ENCODE peak calls at places on chromosomes 4 and X, in four cellular contexts. Q is ovary, I is A549, C is upper lobe of left lung. L is an unnamed sample.

GRCh38 chr4:183746305-183747229 is 87.5 kb downstream of the TRAPPC11 start:
- DNase-seq in Q (no peak), I (no peak), C (peak), L (no peak)

GRCh38 chr4:155759372-155760252 is 791 bp downstream of the GUCY1B1 start:
- DNase-seq in I (peak), C (peak), Q (peak), L (peak)

GRCh38 chr4:89420507-89420906 is 112.9 kb upstream of the GPRIN3 start:
- DNase-seq in I (no peak), Q (no peak), C (no peak), L (no peak)

GRCh38 chrX:106415276-106415895 is 196.4 kb upstream of the RADX start:
- DNase-seq in Q (no peak), C (no peak), I (peak), L (no peak)

GRCh38 chr4:138209094-138209493 is 33.1 kb downstream of the SLC7A11 start:
- DNase-seq in C (no peak), Q (no peak), I (no peak), L (no peak)

GRCh38 chr4:26719954-26720552 is 136.2 kb downstream of the TBC1D19 start:
- DNase-seq in C (no peak), I (peak), Q (no peak), L (no peak)

GRCh38 chr4:56739104-56739777 is 58.1 kb upstream of the HOPX start:
- DNase-seq in Q (no peak), C (no peak), I (no peak), L (no peak)

GRCh38 chr4:122003335-122003734 is 51.5 kb upstream of the TRPC3 start:
- DNase-seq in C (no peak), Q (no peak), I (peak), L (no peak)

GRCh38 chr4:56752985-56753384 is 68.5 kb downstream of the SPINK2 start:
- DNase-seq in C (no peak), I (no peak), Q (no peak), L (no peak)

GRCh38 chr4:8419222-8420041 is 21.1 kb downstream of the ACOX3 start:
- DNase-seq in I (peak), Q (no peak), C (no peak), L (no peak)

GRCh38 chr4:8534129-8534528 is 46.1 kb upstream of the GPR78 start:
- DNase-seq in C (no peak), I (no peak), Q (peak), L (no peak)

GRCh38 chr4:8380511-8381415 is 59.8 kb downstream of the ACOX3 start:
- DNase-seq in C (no peak), I (no peak), Q (no peak), L (no peak)

GRCh38 chrX:115561605-115562491 is 874 bp downstream of the PLS3 start:
- DNase-seq in I (peak), C (peak), Q (peak), L (peak)

GRCh38 chr4:97150966-97151365 is 992.3 kb downstream of the STPG2 start:
- DNase-seq in I (no peak), C (no peak), Q (no peak), L (no peak)

GRCh38 chrX:97039363-97040029 is 155.8 kb downstream of the RPA4 start:
- DNase-seq in Q (peak), I (no peak), C (no peak), L (no peak)

GRCh38 chr4:119962631-119963030 is 104.0 kb downstream of the MAD2L1 start:
- DNase-seq in C (no peak), Q (no peak), I (no peak), L (no peak)

GRCh38 chrX:131139072-131139471 is 80.9 kb downstream of the ARHGAP36 start:
- DNase-seq in Q (no peak), I (no peak), C (no peak), L (no peak)

GRCh38 chrX:79630033-79631009 is 263.2 kb upstream of the ITM2A start:
- DNase-seq in Q (no peak), I (no peak), C (no peak), L (no peak)

GRCh38 chrX:44844204-44844603 is 383 bp downstream of the DUSP21 start:
- DNase-seq in Q (no peak), C (no peak), I (no peak), L (no peak)

GRCh38 chrX:150542846-150543229 is 25.6 kb upstream of the MTM1 start:
- DNase-seq in I (no peak), C (no peak), Q (no peak), L (no peak)

GRCh38 chrX:81174286-81174685 is 27.4 kb downstream of the HMGN5 start:
- DNase-seq in I (peak), Q (no peak), C (no peak), L (no peak)

GRCh38 chrX:104136241-104137019 is 20.4 kb downstream of the SLC25A53 start:
- DNase-seq in Q (peak), C (no peak), I (peak), L (no peak)

GRCh38 chr4:152640058-152640921 is 39.5 kb downstream of the TMEM154 start:
- DNase-seq in I (peak), Q (no peak), C (no peak), L (no peak)

GRCh38 chrX:10467793-10468192 is 152.6 kb downstream of the MID1 start:
- DNase-seq in Q (no peak), I (no peak), C (no peak), L (no peak)

GRCh38 chr4:2082118-2082517 is 23.0 kb downstream of the NAT8L start:
- DNase-seq in Q (peak), C (no peak), I (no peak), L (peak)

GRCh38 chr4:185379326-185380295 is 16.1 kb downstream of the LRP2BP start:
- DNase-seq in Q (no peak), I (no peak), C (no peak), L (no peak)

GRCh38 chr4:185381794-185382193 is 13.9 kb downstream of the LRP2BP start:
- DNase-seq in Q (no peak), I (no peak), C (no peak), L (no peak)

GRCh38 chr4:185374573-185374972 is 21.2 kb downstream of the LRP2BP start:
- DNase-seq in Q (no peak), I (no peak), C (no peak), L (no peak)

GRCh38 chr4:185380320-185380719 is 15.4 kb downstream of the LRP2BP start:
- DNase-seq in I (no peak), Q (no peak), C (no peak), L (no peak)

GRCh38 chr4:185378264-185378663 is 17.5 kb downstream of the LRP2BP start:
- DNase-seq in Q (no peak), C (no peak), I (no peak), L (no peak)
- TF ChIP-seq POLR2A in Q (no peak), C (no peak), I (no peak), L (no peak)

GRCh38 chr4:38943355-38943754 is 75.7 kb downstream of the FAM114A1 start:
- DNase-seq in C (no peak), I (no peak), Q (peak), L (no peak)
- TF ChIP-seq EP300 in C (no peak), I (no peak), Q (no peak), L (no peak)

DNA sequence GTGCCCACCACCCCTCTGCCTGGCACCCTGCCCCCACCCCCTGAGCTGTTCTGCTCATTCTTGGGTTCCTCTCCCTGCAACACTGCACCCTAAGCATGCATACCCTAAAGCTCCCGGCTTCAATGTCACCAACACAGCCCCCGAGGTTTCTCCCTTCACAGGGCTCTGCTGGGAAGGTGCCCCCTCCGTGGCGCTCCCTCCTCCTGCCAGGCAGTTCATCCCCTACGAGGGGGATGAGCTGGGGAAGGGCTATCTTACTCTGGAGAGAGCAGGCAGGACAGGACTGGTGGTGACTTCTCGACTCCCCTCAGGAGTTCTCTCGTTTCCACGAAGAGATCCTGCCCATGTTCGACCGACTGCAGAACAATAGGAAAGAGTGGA is 6.5 kb downstream of the ATP5ME start:
- DNase-seq in C (no peak), Q (no peak), I (no peak), L (no peak)
- TF ChIP-seq POLR2A in C (no peak), Q (no peak), I (no peak), L (no peak)

GRCh38 chr4:3293410-3294391 is 880 bp downstream of the RGS12 start:
- DNase-seq in C (no peak), Q (no peak), I (no peak), L (no peak)

GRCh38 chr4:3291969-3292570 is 751 bp upstream of the RGS12 start:
- DNase-seq in C (peak), Q (peak), I (peak), L (peak)

GRCh38 chr4:3294401-3295241 is 1.8 kb downstream of the RGS12 start:
- DNase-seq in C (no peak), I (no peak), Q (no peak), L (no peak)

GRCh38 chr4:3291411-3291968 is 1.3 kb upstream of the RGS12 start:
- DNase-seq in I (no peak), Q (no peak), C (peak), L (no peak)

GRCh38 chr4:3292571-3293409 is at the start of gene RGS12:
- DNase-seq in I (peak), Q (peak), C (peak), L (peak)
- TF ChIP-seq EP300 in I (no peak), Q (no peak), C (no peak), L (no peak)

GRCh38 chr4:37956941-37957340 is 3.3 kb upstream of the PTTG2 start:
- DNase-seq in C (no peak), I (no peak), Q (no peak), L (no peak)
- TF ChIP-seq POLR2A in C (no peak), I (no peak), Q (no peak), L (no peak)

DNA sequence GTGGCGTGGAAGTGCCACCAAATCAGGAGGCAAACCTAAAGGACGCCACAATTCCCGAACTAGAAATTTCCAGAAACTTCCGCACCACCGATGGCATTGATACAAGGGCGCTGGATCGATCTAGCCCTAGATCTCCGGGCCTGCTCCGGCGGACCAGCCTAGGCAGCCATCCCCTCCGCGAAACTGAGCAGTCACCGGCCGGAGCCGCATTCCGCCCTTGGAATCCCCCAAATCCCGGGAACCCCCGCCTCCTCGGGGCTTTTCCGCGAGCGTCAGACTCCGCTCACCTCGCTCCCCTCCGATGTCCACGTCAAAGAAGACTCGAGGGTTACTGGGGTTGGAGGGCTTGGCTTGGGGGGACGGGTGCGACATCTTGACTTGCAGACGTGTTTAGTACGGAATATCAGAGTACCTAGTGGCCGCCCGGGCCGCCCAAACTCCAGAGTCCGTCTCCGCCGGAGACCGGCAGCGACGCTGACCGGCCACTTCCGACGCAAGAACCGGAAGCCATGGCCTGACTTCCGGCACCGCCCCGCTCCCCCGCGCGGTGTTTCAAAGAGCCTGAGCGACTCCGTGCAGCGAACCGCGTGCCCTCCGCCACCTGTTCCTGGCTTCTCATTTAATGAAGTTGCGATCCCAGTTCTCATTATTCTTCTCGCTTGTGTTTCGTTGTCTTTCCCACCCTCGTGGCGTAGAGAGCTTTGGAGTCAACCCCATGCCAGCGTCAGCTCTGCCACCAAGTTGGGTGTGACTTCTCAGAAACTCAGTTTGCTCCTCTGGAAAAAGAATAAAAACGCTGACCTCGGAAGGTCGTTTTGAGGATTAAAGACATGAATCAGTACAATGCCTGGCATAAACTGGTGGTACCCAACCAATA is at the start of gene PPID:
- DNase-seq in Q (peak), I (peak), C (peak), L (peak)
- TF ChIP-seq EP300 in Q (no peak), I (no peak), C (no peak), L (no peak)